ENCODE peak calls at places on chromosomes 5 and 9, in ten cellular contexts. P, X, Z, O, Y, G, E, M, H and L are unnamed samples.

GRCh38 chr5:107541400-107541799 is 129.3 kb downstream of the EFNA5 start:
- ATAC-seq in Y (no peak), X (no peak), H (no peak), E (no peak), Z (no peak), M (no peak), P (no peak), G (no peak), O (no peak), L (no peak)

GRCh38 chr5:103216137-103216536 is 42.4 kb upstream of the MACIR start:
- ATAC-seq in M (no peak), P (no peak), H (no peak), G (no peak), Y (no peak), X (no peak), Z (no peak), E (no peak), O (no peak), L (no peak)

GRCh38 chr9:112112519-112112918 is 62.6 kb downstream of the SUSD1 start:
- ATAC-seq in P (no peak), Y (no peak), X (no peak), O (no peak), E (peak; percentile 86), M (no peak), H (no peak), G (no peak), Z (peak; percentile 42), L (no peak)

GRCh38 chr9:2613730-2614271 is 7.8 kb upstream of the VLDLR start:
- ATAC-seq in E (no peak), H (no peak), G (no peak), Z (no peak), O (no peak), Y (peak; percentile 75), X (no peak), P (no peak), M (peak; percentile 36), L (peak; percentile 18)

GRCh38 chr5:115179959-115180709 is 10.4 kb upstream of the TRIM36 start:
- ATAC-seq in H (peak; percentile 88), O (peak; percentile 76), M (peak; percentile 74), E (peak; percentile 72), X (peak; percentile 63), Z (peak; percentile 79), G (peak; percentile 47), Y (peak; percentile 71), P (peak; percentile 73), L (peak; percentile 12)

GRCh38 chr9:7974335-7975005 is 174.9 kb upstream of the DMAC1 start:
- ATAC-seq in O (no peak), Z (peak; percentile 43), G (no peak), Y (peak; percentile 23), E (no peak), P (no peak), M (peak; percentile 18), H (no peak), X (no peak), L (peak; percentile 71)

GRCh38 chr9:87635656-87636501 is 90.0 kb upstream of the CTSL start:
- ATAC-seq in Z (no peak), X (no peak), G (no peak), H (peak; percentile 30), Y (peak; percentile 47), P (no peak), E (no peak), O (no peak), M (no peak), L (no peak)

GRCh38 chr5:176859916-176860315 is 39.2 kb downstream of the HK3 start:
- ATAC-seq in H (no peak), O (no peak), M (no peak), Z (no peak), P (no peak), X (no peak), E (no peak), G (no peak), Y (no peak), L (no peak)